ENCODE peak calls at places on chromosomes 2 and 18, in five cellular contexts. O is HL-60, E is brain microvascular endothelial cell, C is RWPE1, W is neural crest cell. Q is an unnamed sample.

GRCh38 chr2:174873457-174873856 is 109.2 kb upstream of the CHRNA1 start:
- DNase-seq in W (no peak), C (no peak), E (no peak), O (no peak), Q (no peak)

GRCh38 chr18:5955861-5956260 is 60.5 kb upstream of the TMEM200C start:
- DNase-seq in E (no peak), W (no peak), C (no peak), O (no peak), Q (no peak)

GRCh38 chr2:176079851-176080539 is 3.8 kb downstream of the EVX2 start:
- DNase-seq in O (peak), E (no peak), W (peak), C (peak), Q (no peak)

GRCh38 chr2:75466708-75467311 is 93.9 kb downstream of the EVA1A start:
- DNase-seq in O (peak), C (peak), W (peak), E (peak), Q (no peak)

GRCh38 chr2:138476186-138476585 is 25.4 kb upstream of the SPOPL start:
- DNase-seq in O (no peak), E (no peak), W (no peak), C (peak), Q (no peak)

GRCh38 chr18:3595282-3596273 is 145.6 kb downstream of the TGIF1 start:
- DNase-seq in C (peak), E (peak), O (peak), W (no peak), Q (peak)

GRCh38 chr2:105977212-105977611 is 216.9 kb downstream of the UXS1 start:
- DNase-seq in E (peak), W (no peak), C (peak), O (no peak), Q (peak)

GRCh38 chr2:85763831-85764230 is 10.0 kb downstream of the ATOH8 start:
- DNase-seq in C (no peak), O (no peak), W (no peak), E (no peak), Q (no peak)

GRCh38 chr18:21689736-21690135 is 14.8 kb downstream of the ABHD3 start:
- DNase-seq in W (no peak), C (no peak), O (no peak), E (no peak), Q (no peak)

GRCh38 chr18:10495936-10496335 is 29.9 kb upstream of the NAPG start:
- DNase-seq in C (no peak), W (no peak), E (no peak), O (no peak), Q (no peak)

GRCh38 chr2:10297191-10297700 is 5.5 kb upstream of the HPCAL1 start:
- DNase-seq in C (no peak), E (no peak), O (no peak), W (no peak), Q (no peak)

GRCh38 chr18:58225101-58225500 is 181.1 kb downstream of the NEDD4L start:
- DNase-seq in W (no peak), E (no peak), O (no peak), C (no peak), Q (no peak)

GRCh38 chr2:223995569-223995968 is 38.3 kb downstream of the MRPL44 start:
- DNase-seq in O (no peak), E (peak), W (no peak), C (peak), Q (no peak)

GRCh38 chr2:32246911-32247310 is 17.8 kb downstream of the NLRC4 start:
- DNase-seq in E (no peak), C (peak), W (no peak), O (no peak), Q (no peak)

GRCh38 chr2:7012141-7012809 is 95.1 kb downstream of the RNF144A start:
- DNase-seq in C (no peak), E (peak), O (no peak), W (no peak), Q (no peak)

GRCh38 chr2:174342600-174343342 is 8.0 kb downstream of the SP9 start:
- DNase-seq in W (no peak), O (no peak), C (no peak), E (no peak), Q (no peak)

GRCh38 chr18:76264851-76265250 is 230.2 kb downstream of the ZNF516 start:
- DNase-seq in C (no peak), O (no peak), E (no peak), W (no peak), Q (no peak)

GRCh38 chr2:88350641-88351601 is 101.6 kb downstream of the FOXI3 start:
- DNase-seq in O (peak), C (peak), E (peak), W (peak), Q (peak)

GRCh38 chr2:98487806-98488189 is 43.1 kb downstream of the INPP4A start:
- DNase-seq in E (peak), O (peak), C (peak), W (no peak), Q (no peak)

GRCh38 chr2:161486111-161486510 is 70.0 kb downstream of the TBR1 start:
- DNase-seq in O (no peak), C (no peak), W (no peak), E (no peak), Q (no peak)

GRCh38 chr2:234702731-234703225 is 205.9 kb upstream of the ARL4C start:
- DNase-seq in O (no peak), W (no peak), E (no peak), C (no peak), Q (no peak)

GRCh38 chr2:32962652-32963051 is 15.9 kb downstream of the LTBP1 start:
- DNase-seq in E (no peak), O (no peak), C (no peak), W (no peak), Q (no peak)

GRCh38 chr18:54558609-54559585 is 32.1 kb upstream of the DYNAP start:
- DNase-seq in C (peak), O (no peak), E (no peak), W (no peak), Q (no peak)

GRCh38 chr2:162153608-162154224 is 1.7 kb upstream of the GCG start:
- DNase-seq in E (peak), C (peak), W (peak), O (peak), Q (peak)

GRCh38 chr18:78146136-78146535 is 833.5 kb upstream of the SALL3 start:
- DNase-seq in E (no peak), W (no peak), O (no peak), C (no peak), Q (no peak)

GRCh38 chr18:985301-985700 is 80.6 kb downstream of the ADCYAP1 start:
- DNase-seq in O (no peak), W (no peak), C (no peak), E (no peak), Q (no peak)

GRCh38 chr2:236238756-236239155 is 25.4 kb downstream of the ASB18 start:
- DNase-seq in O (no peak), E (no peak), C (no peak), W (no peak), Q (no peak)

GRCh38 chr2:236240228-236240990 is 23.8 kb downstream of the ASB18 start:
- DNase-seq in W (no peak), C (no peak), O (no peak), E (peak), Q (no peak)

GRCh38 chr2:236237468-236238190 is 26.6 kb downstream of the ASB18 start:
- DNase-seq in W (no peak), C (no peak), O (no peak), E (no peak), Q (no peak)

GRCh38 chr2:236239276-236240065 is 24.7 kb downstream of the ASB18 start:
- DNase-seq in O (no peak), E (no peak), C (no peak), W (no peak), Q (no peak)

GRCh38 chr2:236236559-236237450 is 27.4 kb downstream of the ASB18 start:
- DNase-seq in E (no peak), O (no peak), W (no peak), C (no peak), Q (no peak)
- TF ChIP-seq CTCF in E (peak), O (no peak), W (no peak), C (no peak), Q (no peak)

GRCh38 chr2:218872645-218873358 is 7.8 kb upstream of the WNT10A start:
- DNase-seq in C (no peak), W (no peak), E (no peak), O (no peak), Q (no peak)

GRCh38 chr2:218869064-218869463 is 9.5 kb downstream of the WNT6 start:
- DNase-seq in O (no peak), W (no peak), C (no peak), E (no peak), Q (no peak)

GRCh38 chr2:218871345-218872302 is 9.0 kb upstream of the WNT10A start:
- DNase-seq in O (peak), E (no peak), C (no peak), W (no peak), Q (no peak)

GRCh38 chr2:218873359-218874194 is 7.1 kb upstream of the WNT10A start:
- DNase-seq in E (no peak), W (no peak), C (no peak), O (no peak), Q (no peak)

GRCh38 chr2:218870984-218871344 is 9.7 kb upstream of the WNT10A start:
- DNase-seq in O (peak), W (no peak), E (no peak), C (no peak), Q (no peak)
- TF ChIP-seq CTCF in O (no peak), W (no peak), E (no peak), C (no peak), Q (no peak)

GRCh38 chr2:156129227-156129626 is 203.3 kb downstream of the NR4A2 start:
- DNase-seq in E (no peak), W (no peak), C (no peak), O (no peak), Q (no peak)
- TF ChIP-seq CTCF in E (no peak), W (peak), C (no peak), O (no peak), Q (no peak)

DNA sequence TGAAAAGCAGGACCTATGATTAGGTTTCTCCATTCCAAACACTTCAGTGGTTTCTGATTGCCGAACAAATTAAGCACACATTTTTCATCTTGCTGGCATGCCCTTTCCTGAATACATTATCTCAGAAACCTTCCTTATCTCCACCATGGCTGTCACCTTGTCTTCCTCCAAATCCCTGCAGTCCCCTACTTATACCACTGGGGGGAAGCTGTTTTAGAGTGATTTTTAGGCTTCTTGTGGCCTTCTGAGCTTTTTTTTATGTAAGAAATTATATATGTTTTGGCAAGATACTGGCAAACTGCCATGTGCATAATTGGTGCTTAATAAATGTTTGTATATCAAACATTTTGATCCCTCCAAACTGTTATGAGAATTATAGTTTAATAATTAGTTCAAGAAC is 229.2 kb downstream of the MYT1L start:
- DNase-seq in E (peak), O (no peak), W (no peak), C (no peak), Q (no peak)
- TF ChIP-seq CTCF in E (peak), O (peak), W (peak), C (no peak), Q (peak)

DNA sequence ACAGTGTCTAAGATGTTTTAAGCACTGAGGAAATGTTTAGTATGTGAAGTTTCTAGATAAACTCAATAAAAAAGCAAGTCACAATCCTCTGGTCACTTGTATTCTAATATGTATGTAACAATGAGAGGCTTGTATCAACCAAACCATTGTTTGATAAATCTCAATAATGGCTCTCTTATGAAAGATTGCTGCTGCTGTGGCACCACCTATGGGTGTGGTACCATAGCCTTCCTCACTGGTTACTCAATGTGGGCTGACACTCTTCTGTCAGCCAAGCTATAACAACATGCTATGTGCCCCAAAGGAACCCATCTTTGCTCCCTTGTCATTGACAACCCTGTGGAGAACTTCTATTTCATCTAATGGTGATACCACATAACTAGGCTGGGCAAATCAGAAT is 12.6 kb upstream of the RAB1A start:
- DNase-seq in C (no peak), E (no peak), W (no peak), O (peak), Q (no peak)
- TF ChIP-seq CTCF in C (no peak), E (peak), W (no peak), O (no peak), Q (no peak)

Q was measured in kidney epithelial cell.